ENCODE peak calls at places on chromosomes 1 and 21, in five cellular contexts. Y is stimulated activated CD4-positive, alpha-beta T cell treated with anti-CD3 and anti-CD28 coated beads, Interleukin-1b, Interleukin-23, amount 100 ng/mL, for 24 hours; X is adrenal gland; T is central memory CD4-positive, alpha-beta T cell; L is posterior cingulate gyrus. B is an unnamed sample.

GRCh38 chr1:180565472-180565871 is 6.7 kb downstream of the OVAAL start:
- DNase-seq in Y (no peak), X (no peak), T (no peak), L (no peak), B (no peak)

GRCh38 chr1:61441723-61442262 is 283.1 kb downstream of the TM2D1 start:
- DNase-seq in Y (no peak), X (peak; percentile 42), T (no peak), L (no peak), B (peak; percentile 25)

GRCh38 chr21:45988366-45989347 is 7.1 kb downstream of the COL6A1 start:
- DNase-seq in Y (no peak), X (peak; percentile 11), T (no peak), L (peak; percentile 28), B (peak; percentile 9)

GRCh38 chr1:12587981-12588620 is 29.9 kb downstream of the DHRS3 start:
- DNase-seq in Y (no peak), X (no peak), T (no peak), L (peak; percentile 3), B (no peak)

GRCh38 chr1:111370871-111371270 is 56.7 kb downstream of the OVGP1 start:
- DNase-seq in Y (no peak), X (no peak), T (no peak), L (no peak), B (no peak)

GRCh38 chr1:70142120-70142519 is 63.3 kb downstream of the LRRC40 start:
- DNase-seq in Y (no peak), X (no peak), T (no peak), L (no peak), B (no peak)

GRCh38 chr1:222457513-222457912 is 90.4 kb downstream of the HHIPL2 start:
- DNase-seq in Y (no peak), X (no peak), T (no peak), L (no peak), B (no peak)

GRCh38 chr1:42822833-42823392 is 5.7 kb upstream of the SVBP start:
- DNase-seq in Y (no peak), X (no peak), T (no peak), L (no peak), B (no peak)

GRCh38 chr1:38047603-38048146 is 1.1 kb upstream of the POU3F1 start:
- DNase-seq in Y (no peak), X (peak; percentile 41), T (no peak), L (no peak), B (no peak)

GRCh38 chr1:66642992-66643391 is 109.0 kb downstream of the SGIP1 start:
- DNase-seq in Y (no peak), X (no peak), T (no peak), L (no peak), B (no peak)

GRCh38 chr1:197463142-197463541 is 195.1 kb downstream of the CRB1 start:
- DNase-seq in Y (no peak), X (no peak), T (no peak), L (no peak), B (no peak)

GRCh38 chr1:844472-845026 is 79.2 kb upstream of the SAMD11 start:
- DNase-seq in Y (no peak), X (no peak), T (peak; percentile 42), L (no peak), B (no peak)

GRCh38 chr1:96842215-96842614 is 120.6 kb downstream of the PTBP2 start:
- DNase-seq in Y (no peak), X (no peak), T (no peak), L (no peak), B (no peak)

GRCh38 chr21:36255650-36256047 is 64.3 kb upstream of the MORC3 start:
- DNase-seq in Y (no peak), X (no peak), T (no peak), L (no peak), B (no peak)

GRCh38 chr1:66346873-66347272 is 187.1 kb upstream of the SGIP1 start:
- DNase-seq in Y (no peak), X (no peak), T (no peak), L (no peak), B (no peak)

GRCh38 chr1:9270290-9270900 is 22.3 kb upstream of the SPSB1 start:
- DNase-seq in Y (no peak), X (peak; percentile 23), T (no peak), L (peak; percentile 48), B (no peak)

GRCh38 chr1:96992871-96993270 is 271.3 kb downstream of the PTBP2 start:
- DNase-seq in Y (no peak), X (no peak), T (no peak), L (no peak), B (no peak)

GRCh38 chr1:224528900-224529299 is 87.2 kb upstream of the CNIH3 start:
- DNase-seq in Y (no peak), X (no peak), T (no peak), L (no peak), B (peak; percentile 74)

GRCh38 chr1:154749078-154749760 is 120.9 kb downstream of the KCNN3 start:
- DNase-seq in Y (no peak), X (no peak), T (no peak), L (no peak), B (no peak)

GRCh38 chr1:207841907-207842306 is 69.0 kb downstream of the CD34 start:
- DNase-seq in Y (no peak), X (no peak), T (no peak), L (no peak), B (no peak)

GRCh38 chr1:64623750-64624445 is 121.0 kb upstream of the RAVER2 start:
- DNase-seq in Y (no peak), X (peak; percentile 35), T (no peak), L (no peak), B (peak; percentile 11)

GRCh38 chr1:42931108-42931539 is 27.5 kb downstream of the SLC2A1 start:
- DNase-seq in Y (no peak), X (no peak), T (peak; percentile 64), L (peak; percentile 71), B (peak; percentile 51)

GRCh38 chr1:221672160-221672762 is 69.6 kb downstream of the DUSP10 start:
- DNase-seq in Y (no peak), X (no peak), T (no peak), L (no peak), B (no peak)

GRCh38 chr1:204480515-204480914 is 14.1 kb downstream of the PIK3C2B start:
- DNase-seq in Y (no peak), X (no peak), T (no peak), L (no peak), B (no peak)

GRCh38 chr1:94596260-94596659 is 54.7 kb upstream of the F3 start:
- DNase-seq in Y (no peak), X (no peak), T (no peak), L (no peak), B (no peak)

GRCh38 chr1:56821462-56821797 is 2.2 kb upstream of the FYB2 start:
- DNase-seq in Y (no peak), X (no peak), T (no peak), L (no peak), B (peak; percentile 18)

GRCh38 chr21:44085491-44086321 is 21.5 kb upstream of the PWP2 start:
- DNase-seq in Y (no peak), X (no peak), T (no peak), L (peak; percentile 89), B (no peak)

GRCh38 chr1:102776074-102776473 is 332.2 kb downstream of the COL11A1 start:
- DNase-seq in Y (no peak), X (no peak), T (no peak), L (no peak), B (no peak)

GRCh38 chr21:39843483-39843882 is 23.8 kb upstream of the PCP4 start:
- DNase-seq in Y (no peak), X (no peak), T (no peak), L (no peak), B (no peak)

GRCh38 chr1:7410156-7410555 is 360.9 kb upstream of the VAMP3 start:
- DNase-seq in Y (no peak), X (no peak), T (no peak), L (no peak), B (no peak)

GRCh38 chr1:2230781-2231666 is 2.9 kb downstream of the SKI start:
- DNase-seq in Y (no peak), X (peak; percentile 61), T (peak; percentile 82), L (peak; percentile 88), B (no peak)

GRCh38 chr1:109361649-109362048 is 36.1 kb downstream of the SORT1 start:
- DNase-seq in Y (no peak), X (no peak), T (no peak), L (no peak), B (no peak)

GRCh38 chr1:70528591-70529333 is 117.7 kb downstream of the CTH start:
- DNase-seq in Y (no peak), X (peak; percentile 34), T (no peak), L (no peak), B (peak; percentile 50)

GRCh38 chr1:216521477-216521876 is 98.2 kb upstream of the USH2A start:
- DNase-seq in Y (no peak), X (no peak), T (no peak), L (no peak), B (no peak)

GRCh38 chr1:157515709-157516108 is 36.6 kb downstream of the FCRL5 start:
- DNase-seq in Y (no peak), X (no peak), T (no peak), L (no peak), B (no peak)

GRCh38 chr1:95309031-95309459 is 75.0 kb downstream of the RWDD3 start:
- DNase-seq in Y (no peak), X (peak; percentile 18), T (no peak), L (no peak), B (peak; percentile 15)